ENCODE peak calls at places on chromosomes 7 and 10, in nine cellular contexts. O, P, F, N, D, U, J, K and L are unnamed samples.

GRCh38 chr7:146892151-146892550 is 775.5 kb downstream of the CNTNAP2 start:
- DNase-seq in O (no peak), P (no peak), F (no peak), N (no peak), D (no peak), U (no peak), J (peak), K (peak), L (no peak)

GRCh38 chr7:149493366-149493765 is 4.2 kb downstream of the ZNF746 start:
- DNase-seq in O (no peak), P (no peak), F (no peak), N (no peak), D (no peak), U (no peak), J (no peak), K (no peak), L (no peak)

GRCh38 chr10:98963608-98964007 is 272.0 kb downstream of the HPSE2 start:
- DNase-seq in O (no peak), P (no peak), F (no peak), N (no peak), D (no peak), U (no peak), J (no peak), K (no peak), L (no peak)

GRCh38 chr7:26658080-26658697 is 206.2 kb downstream of the SKAP2 start:
- DNase-seq in O (peak), P (no peak), F (peak), N (no peak), D (no peak), U (no peak), J (no peak), K (no peak), L (no peak)

GRCh38 chr7:68573271-68574000 is 1024.8 kb upstream of the AUTS2 start:
- DNase-seq in O (peak), P (no peak), F (no peak), N (no peak), D (no peak), U (no peak), J (no peak), K (no peak), L (no peak)

GRCh38 chr10:10657139-10657760 is 360.4 kb upstream of the CELF2 start:
- DNase-seq in O (no peak), P (no peak), F (no peak), N (no peak), D (no peak), U (no peak), J (no peak), K (no peak), L (no peak)

GRCh38 chr7:117324940-117325339 is 2.1 kb upstream of the WNT2 start:
- DNase-seq in O (no peak), P (no peak), F (no peak), N (no peak), D (no peak), U (no peak), J (peak), K (no peak), L (no peak)

GRCh38 chr7:2479276-2480070 is 3.3 kb upstream of the GRIFIN start:
- DNase-seq in O (no peak), P (no peak), F (no peak), N (no peak), D (no peak), U (no peak), J (no peak), K (no peak), L (no peak)

GRCh38 chr7:102912742-102913141 is at the start of gene LRRC17:
- DNase-seq in O (peak), P (no peak), F (peak), N (no peak), D (no peak), U (peak), J (peak), K (peak), L (no peak)

GRCh38 chr7:86863452-86863851 is 196.0 kb downstream of the ELAPOR2 start:
- DNase-seq in O (no peak), P (no peak), F (no peak), N (no peak), D (no peak), U (no peak), J (no peak), K (no peak), L (no peak)

GRCh38 chr10:31004611-31005193 is 27.0 kb downstream of the ZNF438 start:
- DNase-seq in O (no peak), P (no peak), F (no peak), N (no peak), D (no peak), U (no peak), J (no peak), K (peak), L (no peak)

GRCh38 chr7:50607524-50608125 is 42.4 kb upstream of the DDC start:
- DNase-seq in O (no peak), P (no peak), F (no peak), N (no peak), D (no peak), U (no peak), J (no peak), K (peak), L (no peak)

GRCh38 chr10:14023612-14024348 is 306.9 kb downstream of the FRMD4A start:
- DNase-seq in O (no peak), P (no peak), F (no peak), N (no peak), D (no peak), U (no peak), J (no peak), K (peak), L (no peak)

GRCh38 chr7:66602159-66602558 is 26.5 kb upstream of the KCTD7 start:
- DNase-seq in O (no peak), P (no peak), F (no peak), N (no peak), D (no peak), U (no peak), J (no peak), K (no peak), L (no peak)

GRCh38 chr7:37945336-37945735 is 24.9 kb downstream of the EPDR1 start:
- DNase-seq in O (no peak), P (no peak), F (no peak), N (no peak), D (no peak), U (no peak), J (no peak), K (no peak), L (no peak)

GRCh38 chr10:124566981-124567835 is 105.6 kb downstream of the LHPP start:
- DNase-seq in O (no peak), P (no peak), F (no peak), N (no peak), D (no peak), U (no peak), J (no peak), K (no peak), L (peak)

GRCh38 chr7:157710396-157710795 is 373.6 kb downstream of the DNAJB6 start:
- DNase-seq in O (no peak), P (no peak), F (no peak), N (no peak), D (no peak), U (no peak), J (no peak), K (no peak), L (no peak)

GRCh38 chr7:104106106-104106505 is 101.7 kb downstream of the ORC5 start:
- DNase-seq in O (no peak), P (no peak), F (peak), N (no peak), D (no peak), U (peak), J (no peak), K (peak), L (no peak)

GRCh38 chr7:48875300-48875916 is 48.9 kb upstream of the CDC14C start:
- DNase-seq in O (peak), P (no peak), F (peak), N (no peak), D (peak), U (no peak), J (peak), K (no peak), L (peak)

GRCh38 chr7:159025161-159025779 is 119.4 kb downstream of the VIPR2 start:
- DNase-seq in O (no peak), P (no peak), F (no peak), N (no peak), D (no peak), U (no peak), J (no peak), K (no peak), L (no peak)

GRCh38 chr10:62057872-62058271 is 156.4 kb downstream of the ARID5B start:
- DNase-seq in O (no peak), P (no peak), F (no peak), N (no peak), D (no peak), U (no peak), J (no peak), K (peak), L (no peak)